ENCODE peak calls at places on chromosomes 4 and X, in nine cellular contexts. Y is H54, P is upper lobe of left lung, Z is Peyer's patch, X is GM12892, W is adrenal gland, F is A549, E is sigmoid colon, D is IMR-90. H is an unnamed sample.

GRCh38 chr4:106208481-106209460 is 107.2 kb downstream of the TBCK start:
- DNase-seq in D (no peak), Z (no peak), X (no peak), P (no peak), W (no peak), E (no peak), F (no peak), Y (no peak), H (no peak)

GRCh38 chr4:86141166-86141565 is 218.7 kb downstream of the MAPK10 start:
- DNase-seq in P (no peak), Y (no peak), E (no peak), F (no peak), X (no peak), D (no peak), Z (no peak), W (no peak), H (peak)

GRCh38 chr4:121711263-121712000 is 14.7 kb upstream of the ANXA5 start:
- DNase-seq in P (peak), D (peak), E (peak), X (no peak), W (peak), Z (peak), F (peak), Y (peak), H (peak)

GRCh38 chrX:110087485-110088356 is 84.8 kb downstream of the TMEM164 start:
- DNase-seq in P (peak), Y (peak), X (no peak), W (peak), D (peak), F (peak), Z (no peak), E (no peak), H (peak)

GRCh38 chrX:45806410-45807121 is 605.9 kb upstream of the DIPK2B start:
- DNase-seq in Z (peak), F (no peak), D (peak), W (no peak), X (no peak), E (no peak), Y (no peak), P (no peak), H (peak)

GRCh38 chrX:30513284-30513683 is 64.3 kb downstream of the TASL start:
- DNase-seq in X (no peak), Z (no peak), W (no peak), Y (no peak), E (no peak), D (no peak), P (no peak), F (no peak), H (peak)

GRCh38 chr4:176789955-176790354 is 2.8 kb downstream of the VEGFC start:
- DNase-seq in E (no peak), W (peak), P (no peak), D (peak), X (no peak), Y (peak), F (no peak), Z (no peak), H (peak)

GRCh38 chr4:7007944-7008343 is 35.2 kb upstream of the TADA2B start:
- DNase-seq in P (no peak), W (no peak), Z (no peak), E (no peak), Y (no peak), F (no peak), X (no peak), D (peak), H (no peak)

GRCh38 chrX:150934453-150934852 is 36.0 kb upstream of the CD99L2 start:
- DNase-seq in X (no peak), Y (peak), D (peak), P (no peak), E (peak), F (peak), Z (no peak), W (peak), H (no peak)

GRCh38 chrX:17931855-17932254 is 70.8 kb upstream of the RAI2 start:
- DNase-seq in F (no peak), W (no peak), E (no peak), D (no peak), P (no peak), Z (no peak), X (no peak), Y (no peak), H (no peak)

GRCh38 chrX:47247206-47247998 is 14.6 kb downstream of the USP11 start:
- DNase-seq in E (peak), F (no peak), X (no peak), Y (peak), Z (no peak), P (no peak), W (no peak), D (peak), H (no peak)

GRCh38 chr4:52143815-52144214 is 92.7 kb downstream of the SPATA18 start:
- DNase-seq in W (no peak), D (no peak), P (no peak), X (no peak), F (no peak), E (no peak), Z (no peak), Y (no peak), H (peak)

GRCh38 chr4:114281561-114281960 is 302.1 kb upstream of the ARSJ start:
- DNase-seq in E (no peak), F (no peak), Y (no peak), D (peak), W (no peak), X (no peak), P (no peak), Z (no peak), H (no peak)

GRCh38 chr4:43776371-43776770 is 672.2 kb downstream of the KCTD8 start:
- DNase-seq in X (no peak), F (peak), P (no peak), E (no peak), W (no peak), Y (no peak), Z (no peak), D (peak), H (peak)

GRCh38 chrX:13994681-13995080 is 35.0 kb downstream of the GEMIN8 start:
- DNase-seq in E (no peak), D (no peak), X (no peak), Z (no peak), P (no peak), F (no peak), Y (no peak), W (no peak), H (no peak)

GRCh38 chr4:25439913-25440477 is 62.9 kb downstream of the ANAPC4 start:
- DNase-seq in Z (peak), E (no peak), P (peak), F (peak), X (peak), D (peak), Y (peak), W (peak), H (peak)

GRCh38 chrX:72130156-72130761 is 1.5 kb downstream of the RTL5 start:
- DNase-seq in Z (no peak), W (no peak), Y (no peak), D (no peak), F (no peak), X (no peak), P (no peak), E (no peak), H (no peak)

GRCh38 chr4:3687538-3687937 is 78.6 kb upstream of the ADRA2C start:
- DNase-seq in F (no peak), X (no peak), W (no peak), E (peak), P (no peak), Z (no peak), Y (no peak), D (no peak), H (no peak)

GRCh38 chrX:107626481-107626880 is 1.8 kb upstream of the PRPS1 start:
- DNase-seq in W (no peak), F (no peak), D (no peak), Z (no peak), Y (no peak), P (no peak), X (no peak), E (no peak), H (no peak)

GRCh38 chr4:7332216-7333023 is 102.3 kb downstream of the PSAPL1 start:
- DNase-seq in W (peak), Y (peak), X (no peak), Z (no peak), P (no peak), F (no peak), E (peak), D (peak), H (no peak)

GRCh38 chr4:128354205-128354821 is 66.7 kb upstream of the PGRMC2 start:
- DNase-seq in Y (peak), W (peak), X (no peak), D (peak), Z (no peak), E (no peak), P (peak), F (peak), H (no peak)

GRCh38 chr4:113645771-113646455 is 115.6 kb downstream of the CAMK2D start:
- DNase-seq in W (peak), D (peak), Z (no peak), F (peak), P (peak), E (no peak), Y (peak), X (no peak), H (no peak)

GRCh38 chr4:106603471-106603870 is 234.9 kb upstream of the GIMD1 start:
- DNase-seq in X (no peak), Y (no peak), P (no peak), E (no peak), W (no peak), Z (no peak), F (no peak), D (no peak), H (no peak)

GRCh38 chr4:8350326-8350725 is 80.8 kb downstream of the HTRA3 start:
- DNase-seq in E (peak), D (no peak), P (no peak), Y (no peak), F (no peak), W (no peak), X (no peak), Z (no peak), H (no peak)

GRCh38 chr4:63937961-63938360 is 471.3 kb downstream of the TECRL start:
- DNase-seq in X (no peak), Y (no peak), F (no peak), W (no peak), D (no peak), E (peak), Z (no peak), P (no peak), H (no peak)

GRCh38 chr4:25900310-25900709 is 13.7 kb upstream of the SMIM20 start:
- DNase-seq in D (peak), F (no peak), Y (no peak), P (no peak), X (no peak), E (no peak), Z (no peak), W (no peak), H (no peak)

GRCh38 chr4:24988776-24989175 is 42.0 kb downstream of the LGI2 start:
- DNase-seq in P (no peak), D (peak), Z (no peak), F (peak), Y (no peak), W (no peak), E (no peak), X (no peak), H (peak)

GRCh38 chr4:66169341-66169740 is 499.1 kb upstream of the EPHA5 start:
- DNase-seq in P (no peak), E (no peak), Z (no peak), F (no peak), D (no peak), Y (no peak), W (no peak), X (no peak), H (no peak)

GRCh38 chr4:111960241-111960667 is 185.0 kb upstream of the FAM241A start:
- DNase-seq in W (no peak), F (no peak), Z (no peak), E (no peak), P (no peak), Y (no peak), X (no peak), D (no peak), H (peak)

GRCh38 chr4:145760961-145761929 is 81.3 kb downstream of the C4orf51 start:
- DNase-seq in D (no peak), E (no peak), W (no peak), P (no peak), F (no peak), X (no peak), Y (no peak), Z (no peak), H (no peak)

GRCh38 chr4:1961563-1961962 is 47.2 kb downstream of the NELFA start:
- DNase-seq in P (no peak), X (no peak), D (no peak), F (no peak), W (no peak), Y (no peak), Z (no peak), E (no peak), H (no peak)

GRCh38 chr4:4735136-4735754 is 124.2 kb upstream of the MSX1 start:
- DNase-seq in Y (no peak), P (no peak), E (peak), W (no peak), D (peak), X (no peak), Z (no peak), F (no peak), H (no peak)

GRCh38 chr4:185914583-185915199 is 102.7 kb upstream of the SORBS2 start:
- DNase-seq in X (no peak), E (no peak), W (peak), Y (no peak), P (no peak), F (no peak), Z (no peak), D (peak), H (no peak)

GRCh38 chr4:10298681-10299080 is 158.5 kb downstream of the ZNF518B start:
- DNase-seq in W (no peak), D (no peak), Z (no peak), E (no peak), P (no peak), Y (no peak), X (no peak), F (no peak), H (no peak)

GRCh38 chr4:7379719-7380118 is 55.0 kb downstream of the PSAPL1 start:
- DNase-seq in Y (no peak), W (no peak), D (no peak), P (no peak), E (no peak), X (no peak), F (no peak), Z (no peak), H (no peak)

GRCh38 chr4:183504064-183504929 is 561 bp upstream of the ING2 start:
- DNase-seq in Y (peak), W (peak), Z (peak), P (peak), F (peak), D (peak), E (peak), X (peak), H (peak)
- TF ChIP-seq POLR2A in Y (peak), W (peak), Z (peak), P (no peak), F (peak), D (peak), E (peak), X (peak), H (peak)

DNA sequence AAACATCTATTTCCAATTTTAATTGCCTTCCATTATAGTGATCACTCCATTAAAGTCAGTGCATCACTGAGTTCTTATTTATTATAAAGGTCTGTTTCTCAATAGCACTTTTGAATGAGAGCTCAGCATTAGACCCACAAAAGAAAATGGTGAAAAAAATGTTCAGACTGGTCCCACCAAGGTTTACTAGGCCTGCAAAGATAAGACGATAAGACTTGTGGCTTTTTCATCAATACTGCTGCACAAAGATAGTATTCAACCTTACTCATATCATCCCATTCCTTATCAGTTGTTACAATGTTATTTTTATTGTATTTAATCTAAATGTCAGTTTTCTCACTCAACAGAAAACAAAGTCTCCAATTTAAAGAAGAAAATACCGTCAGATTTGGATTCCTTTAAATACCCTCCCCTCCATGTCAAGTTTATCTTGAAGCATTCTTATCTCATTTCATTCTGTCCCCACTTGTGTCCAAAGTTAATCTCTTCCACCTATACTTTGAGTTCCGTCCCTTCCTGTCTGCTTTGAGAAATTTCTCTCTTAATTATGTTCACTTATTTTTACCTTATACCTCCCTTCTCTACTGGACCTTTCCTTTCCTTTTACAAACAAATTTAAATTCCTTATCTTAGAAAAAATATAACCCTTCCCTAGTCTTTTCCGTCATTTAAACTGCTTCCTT is 140.0 kb downstream of the GASK1B start:
- DNase-seq in D (no peak), Z (no peak), F (no peak), X (no peak), P (no peak), W (no peak), Y (no peak), E (no peak), H (no peak)
- TF ChIP-seq POLR2A in D (no peak), Z (no peak), F (no peak), X (no peak), P (no peak), W (no peak), Y (no peak), E (no peak), H (no peak)

GRCh38 chrX:78140206-78140605 is 756 bp upstream of the TAF9B start:
- DNase-seq in Y (no peak), W (no peak), X (no peak), F (no peak), P (no peak), E (no peak), Z (no peak), D (no peak), H (no peak)

GRCh38 chrX:78133561-78133960 is 5.9 kb downstream of the TAF9B start:
- DNase-seq in Z (no peak), E (no peak), Y (no peak), X (no peak), P (no peak), W (no peak), F (no peak), D (no peak), H (no peak)

GRCh38 chrX:78139160-78140123 is at the start of gene TAF9B:
- DNase-seq in F (peak), P (peak), Z (peak), W (peak), X (peak), E (peak), D (peak), Y (peak), H (peak)
- TF ChIP-seq POLR2A in F (peak), P (no peak), Z (no peak), W (peak), X (peak), E (no peak), D (no peak), Y (peak), H (peak)

DNA sequence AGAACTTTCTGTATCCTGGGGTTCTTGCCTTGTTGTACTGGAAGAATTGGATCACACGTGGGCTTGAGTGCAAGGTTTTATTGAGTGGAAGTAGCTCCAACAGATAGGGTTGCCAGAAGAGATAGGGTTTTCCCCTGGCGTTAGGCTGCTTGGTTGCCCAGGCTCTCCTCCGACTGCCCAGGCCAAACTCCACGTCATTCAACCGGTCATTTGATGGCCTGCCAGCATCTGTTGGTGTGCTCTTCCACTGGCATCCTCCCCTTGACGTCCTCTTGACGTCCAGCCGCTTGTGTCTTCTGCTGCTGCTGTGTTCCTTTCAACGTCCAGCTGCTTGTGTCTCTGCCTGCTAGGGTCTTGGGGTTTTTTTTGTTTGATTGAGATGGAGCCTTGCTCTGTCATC is 340.3 kb upstream of the ZCCHC13 start:
- DNase-seq in D (no peak), F (no peak), E (no peak), Z (no peak), X (no peak), W (peak), Y (no peak), P (no peak), H (no peak)
- TF ChIP-seq POLR2A in D (no peak), F (no peak), E (no peak), Z (no peak), X (no peak), W (no peak), Y (no peak), P (no peak), H (no peak)

GRCh38 chr4:118354913-118355312 is 2.1 kb upstream of the PRSS12 start:
- DNase-seq in F (no peak), P (no peak), X (no peak), E (no peak), D (no peak), Z (no peak), Y (no peak), W (no peak), H (peak)

GRCh38 chr4:118353452-118353851 is 649 bp upstream of the PRSS12 start:
- DNase-seq in F (no peak), E (no peak), Z (no peak), X (no peak), Y (no peak), D (no peak), W (no peak), P (no peak), H (peak)

GRCh38 chr4:118351851-118352827 is 664 bp downstream of the PRSS12 start:
- DNase-seq in Y (no peak), P (peak), E (peak), X (peak), D (peak), W (peak), F (peak), Z (no peak), H (peak)

GRCh38 chr4:118350961-118351360 is 1.8 kb downstream of the PRSS12 start:
- DNase-seq in E (no peak), P (no peak), X (no peak), Z (no peak), F (no peak), D (no peak), Y (no peak), W (no peak), H (no peak)

GRCh38 chr4:118352843-118353373 is at the start of gene PRSS12:
- DNase-seq in F (peak), W (peak), E (peak), D (peak), Y (peak), Z (peak), P (peak), X (peak), H (peak)
- TF ChIP-seq POLR2A in F (no peak), W (no peak), E (no peak), D (no peak), Y (peak), Z (no peak), P (no peak), X (no peak), H (no peak)

H was measured in NB4.